ENCODE peak calls at places on chromosomes 13 and 19, in ten cellular contexts. D, I, R, S, V, Q, B, L, N and U are unnamed samples.

GRCh38 chr19:48190288-48191284 is 20.1 kb downstream of the ZSWIM9 start:
- DNase-seq in R (peak), I (peak), N (peak), V (peak), B (peak), S (no peak), Q (no peak), D (peak), L (peak), U (peak)

GRCh38 chr13:87820221-87820620 is 149.1 kb downstream of the SLITRK5 start:
- DNase-seq in I (no peak), L (no peak), B (no peak), V (no peak), S (no peak), N (peak), Q (no peak), D (no peak), R (no peak), U (peak)

GRCh38 chr13:101747039-101747438 is 294.6 kb downstream of the ITGBL1 start:
- DNase-seq in N (no peak), R (no peak), Q (no peak), L (peak), B (no peak), S (no peak), I (no peak), V (no peak), D (no peak), U (no peak)

GRCh38 chr19:39696418-39696817 is 7.9 kb upstream of the LGALS14 start:
- DNase-seq in R (no peak), N (no peak), D (no peak), L (no peak), S (no peak), V (no peak), B (no peak), I (no peak), Q (no peak), U (no peak)

GRCh38 chr13:44692173-44692713 is 116.1 kb upstream of the TSC22D1 start:
- DNase-seq in L (no peak), Q (no peak), V (no peak), I (no peak), N (no peak), R (no peak), S (no peak), B (no peak), D (no peak), U (peak)

GRCh38 chr13:80444240-80445015 is 103.5 kb upstream of the SPRY2 start:
- DNase-seq in Q (peak), D (no peak), R (no peak), L (no peak), V (no peak), S (no peak), N (no peak), B (no peak), I (no peak), U (no peak)

GRCh38 chr13:27973291-27973690 is 4.2 kb upstream of the CDX2 start:
- DNase-seq in I (no peak), R (no peak), D (no peak), B (no peak), S (no peak), Q (no peak), L (no peak), V (no peak), N (no peak), U (no peak)

GRCh38 chr13:111252449-111253124 is 67.9 kb upstream of the TEX29 start:
- DNase-seq in S (no peak), N (no peak), V (no peak), B (no peak), R (no peak), L (no peak), I (no peak), D (no peak), Q (no peak), U (no peak)

GRCh38 chr19:6212403-6213265 is 67.1 kb downstream of the MLLT1 start:
- DNase-seq in D (no peak), L (no peak), S (no peak), Q (no peak), R (no peak), N (no peak), B (no peak), I (no peak), V (no peak), U (no peak)

GRCh38 chr19:18193388-18194207 is 580 bp downstream of the MPV17L2 start:
- DNase-seq in S (no peak), B (no peak), I (no peak), Q (no peak), L (no peak), V (peak), N (no peak), R (no peak), D (no peak), U (no peak)

GRCh38 chr13:25859528-25859927 is 192.3 kb downstream of the SHISA2 start:
- DNase-seq in R (no peak), I (no peak), N (no peak), V (no peak), B (no peak), L (no peak), S (no peak), D (no peak), Q (no peak), U (no peak)

GRCh38 chr19:19534556-19535265 is 3.4 kb upstream of the CILP2 start:
- DNase-seq in N (no peak), S (no peak), R (no peak), B (no peak), D (no peak), L (no peak), I (no peak), Q (no peak), V (no peak), U (no peak)

GRCh38 chr13:41420146-41420545 is 37.2 kb upstream of the RGCC start:
- DNase-seq in N (no peak), Q (no peak), L (no peak), D (no peak), B (no peak), S (no peak), I (no peak), R (no peak), V (no peak), U (no peak)

GRCh38 chr19:29040951-29041350 is 172.0 kb downstream of the UQCRFS1 start:
- DNase-seq in R (no peak), V (no peak), B (no peak), N (no peak), D (no peak), L (no peak), S (no peak), I (no peak), Q (no peak), U (no peak)

GRCh38 chr19:342801-343421 is 1.7 kb downstream of the MIER2 start:
- DNase-seq in V (no peak), N (peak), Q (peak), B (no peak), L (peak), R (no peak), S (no peak), D (no peak), I (no peak), U (no peak)

GRCh38 chr13:96053003-96053703 is at the start of gene UGGT2:
- DNase-seq in R (no peak), I (no peak), D (peak), V (no peak), B (peak), S (no peak), L (peak), N (peak), Q (no peak), U (peak)

GRCh38 chr13:46668302-46668720 is 115.3 kb downstream of the LRCH1 start:
- DNase-seq in S (no peak), B (no peak), R (no peak), I (no peak), Q (peak), L (no peak), N (peak), V (no peak), D (no peak), U (peak)

GRCh38 chr13:51097353-51098043 is 13.6 kb downstream of the C13orf42 start:
- DNase-seq in R (no peak), Q (no peak), N (no peak), I (no peak), L (no peak), V (no peak), D (no peak), B (no peak), S (no peak), U (no peak)

GRCh38 chr13:111313911-111314425 is 6.5 kb upstream of the TEX29 start:
- DNase-seq in Q (no peak), V (no peak), B (no peak), I (no peak), D (no peak), N (no peak), R (no peak), L (no peak), S (no peak), U (no peak)

GRCh38 chr13:36163809-36164308 is 32.7 kb upstream of the DCLK1 start:
- DNase-seq in V (no peak), R (no peak), S (no peak), B (no peak), L (peak), Q (no peak), N (peak), I (no peak), D (no peak), U (peak)

GRCh38 chr19:23914402-23915286 is at the start of gene ZNF726:
- DNase-seq in R (peak), V (peak), D (peak), B (peak), S (peak), N (peak), L (peak), Q (peak), I (peak), U (peak)

GRCh38 chr19:6340493-6341201 is 7.2 kb upstream of the ACER1 start:
- DNase-seq in S (no peak), Q (no peak), D (no peak), N (no peak), V (no peak), R (no peak), L (no peak), B (no peak), I (no peak), U (peak)